ENCODE peak calls at places on chromosomes 11 and 22, in ten cellular contexts. F is mucosa of descending colon; U is AG10803; K is testis; I is psoas muscle; B is colonic mucosa; Q is Peyer's patch; X is progenitor cell of endocrine pancreas; Y is B cell; M is CD8-positive, alpha-beta T cell. R is an unnamed sample.

GRCh38 chr11:121298770-121299169 is 6.2 kb downstream of the SC5D start:
- DNase-seq in F (no peak), U (no peak), K (no peak), I (no peak), B (no peak), Q (no peak), X (no peak), Y (no peak), M (no peak), R (no peak)

GRCh38 chr11:46520971-46521745 is 72.7 kb downstream of the AMBRA1 start:
- DNase-seq in F (no peak), U (peak), K (no peak), I (no peak), B (no peak), Q (no peak), X (no peak), Y (no peak), M (no peak), R (no peak)

GRCh38 chr22:16933924-16934282 is 74.1 kb downstream of the GAB4 start:
- DNase-seq in F (no peak), U (no peak), K (no peak), I (no peak), B (no peak), Q (no peak), X (no peak), Y (no peak), M (no peak), R (no peak)

GRCh38 chr11:3043315-3043871 is 13.8 kb downstream of the CARS1 start:
- DNase-seq in F (no peak), U (peak), K (no peak), I (peak), B (no peak), Q (no peak), X (no peak), Y (no peak), M (no peak), R (no peak)

GRCh38 chr11:11946180-11946579 is 62.2 kb downstream of the DKK3 start:
- DNase-seq in F (no peak), U (peak), K (no peak), I (no peak), B (no peak), Q (no peak), X (no peak), Y (no peak), M (no peak), R (no peak)

GRCh38 chr11:75261902-75262361 is 21.4 kb downstream of the TPBGL start:
- DNase-seq in F (no peak), U (no peak), K (no peak), I (no peak), B (no peak), Q (no peak), X (no peak), Y (no peak), M (no peak), R (no peak)

GRCh38 chr22:29431986-29432385 is 6.4 kb upstream of the RFPL1 start:
- DNase-seq in F (no peak), U (no peak), K (no peak), I (no peak), B (no peak), Q (no peak), X (no peak), Y (no peak), M (no peak), R (no peak)

GRCh38 chr11:64744544-64745218 is 739 bp upstream of the RASGRP2 start:
- DNase-seq in F (no peak), U (no peak), K (no peak), I (no peak), B (no peak), Q (no peak), X (no peak), Y (peak), M (peak), R (no peak)

GRCh38 chr22:35516723-35517122 is 23.9 kb upstream of the RASD2 start:
- DNase-seq in F (no peak), U (no peak), K (no peak), I (no peak), B (no peak), Q (no peak), X (no peak), Y (no peak), M (no peak), R (no peak)

GRCh38 chr22:35517769-35518530 is 22.7 kb upstream of the RASD2 start:
- DNase-seq in F (peak), U (no peak), K (no peak), I (no peak), B (peak), Q (no peak), X (no peak), Y (no peak), M (no peak), R (no peak)

GRCh38 chr22:35519306-35520000 is 21.2 kb upstream of the RASD2 start:
- DNase-seq in F (no peak), U (no peak), K (no peak), I (no peak), B (no peak), Q (no peak), X (no peak), Y (no peak), M (no peak), R (no peak)

GRCh38 chr22:35518781-35519180 is 21.9 kb upstream of the RASD2 start:
- DNase-seq in F (no peak), U (no peak), K (no peak), I (no peak), B (no peak), Q (no peak), X (no peak), Y (no peak), M (no peak), R (no peak)

DNA sequence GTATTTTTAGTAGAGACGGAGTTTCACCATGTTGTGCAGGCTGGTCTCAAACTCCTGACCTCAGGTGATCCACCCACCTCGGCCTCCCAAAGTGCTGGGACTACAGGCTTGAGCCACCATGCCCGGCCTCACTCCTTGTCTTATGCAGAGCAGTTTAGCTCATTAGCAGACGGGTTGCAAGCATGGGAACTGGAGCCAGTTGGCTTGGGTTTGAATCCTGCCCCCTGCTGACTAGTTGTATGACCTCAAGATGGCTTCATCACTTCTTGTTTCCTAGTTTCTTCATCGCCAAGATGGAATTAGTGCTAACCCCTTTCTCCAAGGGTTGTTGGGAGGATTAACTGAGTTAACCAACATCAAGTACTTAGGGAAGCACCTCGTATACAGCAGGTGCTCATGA is 23.4 kb upstream of the RASD2 start:
- DNase-seq in F (no peak), U (no peak), K (no peak), I (no peak), B (no peak), Q (no peak), X (no peak), Y (no peak), M (no peak), R (no peak)
- TF ChIP-seq CTCF in F (no peak), U (no peak), K (no peak), I (no peak), B (no peak), Q (no peak), X (no peak), Y (no peak), M (no peak), R (no peak)

DNA sequence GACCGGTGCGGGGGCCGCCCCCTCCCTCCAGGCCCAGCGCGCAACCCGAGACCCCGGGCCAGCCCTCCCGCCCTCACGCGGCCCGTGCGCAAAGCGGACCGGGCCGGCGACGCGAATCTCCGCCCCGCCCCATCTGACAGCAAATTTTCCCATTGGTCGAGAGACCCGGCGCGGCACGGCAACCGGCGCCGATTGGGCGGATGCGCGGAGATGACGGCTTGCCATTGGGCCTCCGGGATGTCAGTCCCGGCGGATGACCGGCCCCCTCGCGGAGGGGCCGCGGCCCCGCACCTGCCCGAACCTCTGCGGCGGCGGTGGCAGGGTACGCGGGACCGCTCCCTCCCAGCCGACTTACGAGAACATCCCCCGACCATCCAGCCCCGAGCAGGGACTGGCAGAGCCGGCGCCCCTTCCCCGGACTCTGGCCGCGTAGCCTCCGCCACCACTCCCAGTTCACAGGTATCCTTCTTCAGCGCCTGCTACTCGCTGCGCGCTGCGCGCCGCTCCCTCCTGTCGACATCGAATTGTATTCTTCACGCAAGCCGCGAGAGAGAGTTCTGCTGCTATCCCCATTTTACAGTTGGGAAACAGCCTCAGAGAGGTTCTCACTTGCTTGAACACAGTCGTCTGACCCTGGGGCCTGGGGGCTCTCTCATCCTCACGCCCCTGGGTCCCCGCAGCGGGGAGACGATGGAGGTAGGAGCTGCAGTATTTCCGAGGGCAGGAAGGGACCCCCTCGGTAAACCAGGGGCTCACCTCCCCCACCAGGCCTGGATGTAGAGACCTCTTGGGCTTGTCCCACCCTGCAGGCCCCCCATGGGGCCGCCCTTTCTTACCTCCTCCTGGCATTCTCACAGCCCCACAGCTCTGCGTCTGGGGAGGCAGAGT is at the start of gene ARVCF:
- DNase-seq in F (peak), U (peak), K (peak), I (peak), B (peak), Q (peak), X (peak), Y (peak), M (peak), R (peak)
- TF ChIP-seq CTCF in F (no peak), U (no peak), K (peak), I (peak), B (no peak), Q (peak), X (peak), Y (peak), M (no peak), R (no peak)

GRCh38 chr11:104997288-104997687 is 25.7 kb downstream of the CASP5 start:
- DNase-seq in F (no peak), U (peak), K (no peak), I (no peak), B (no peak), Q (no peak), X (no peak), Y (no peak), M (no peak), R (no peak)
- TF ChIP-seq CTCF in F (no peak), U (peak), K (no peak), I (no peak), B (no peak), Q (peak), X (no peak), Y (no peak), M (no peak), R (no peak)

DNA sequence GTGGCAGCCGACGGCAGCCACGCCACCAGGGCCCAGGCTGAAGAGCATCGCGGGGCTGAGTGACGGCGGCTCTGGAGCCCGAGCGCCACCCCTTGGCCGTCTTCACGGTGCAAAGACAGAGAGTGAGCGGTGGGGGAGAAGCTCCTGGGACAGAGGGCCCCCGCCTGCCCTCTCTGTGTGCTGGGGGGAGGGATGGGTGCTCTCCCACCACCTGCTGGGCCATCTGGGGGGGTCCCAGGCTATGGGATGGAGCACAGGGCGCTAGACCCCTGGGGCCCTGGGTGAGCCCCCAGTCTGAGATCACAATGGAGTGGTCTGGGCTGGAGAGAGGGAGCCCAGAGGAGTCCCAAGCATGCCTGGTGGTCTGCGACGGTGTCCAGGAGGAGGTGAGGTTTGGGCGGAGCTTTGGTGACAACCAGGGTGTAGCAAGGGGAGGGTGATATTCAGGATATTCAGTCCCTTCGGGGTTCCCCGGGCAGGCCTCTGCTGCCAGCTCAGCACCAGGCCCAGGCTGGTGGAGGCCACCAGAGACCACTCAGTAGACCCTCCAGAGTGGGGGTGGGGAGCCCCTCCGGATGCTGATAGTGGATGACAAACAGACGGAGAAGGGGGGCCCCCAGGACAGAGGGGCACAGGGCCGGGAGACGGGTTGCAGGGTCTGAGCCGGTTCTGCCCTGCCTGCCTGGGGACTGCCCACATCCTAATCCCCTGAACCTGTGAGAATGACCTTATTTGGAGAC is 78.1 kb upstream of the PRR5 start:
- DNase-seq in F (no peak), U (peak), K (peak), I (no peak), B (no peak), Q (no peak), X (no peak), Y (no peak), M (no peak), R (no peak)
- TF ChIP-seq CTCF in F (no peak), U (peak), K (peak), I (no peak), B (no peak), Q (peak), X (peak), Y (no peak), M (no peak), R (no peak)

DNA sequence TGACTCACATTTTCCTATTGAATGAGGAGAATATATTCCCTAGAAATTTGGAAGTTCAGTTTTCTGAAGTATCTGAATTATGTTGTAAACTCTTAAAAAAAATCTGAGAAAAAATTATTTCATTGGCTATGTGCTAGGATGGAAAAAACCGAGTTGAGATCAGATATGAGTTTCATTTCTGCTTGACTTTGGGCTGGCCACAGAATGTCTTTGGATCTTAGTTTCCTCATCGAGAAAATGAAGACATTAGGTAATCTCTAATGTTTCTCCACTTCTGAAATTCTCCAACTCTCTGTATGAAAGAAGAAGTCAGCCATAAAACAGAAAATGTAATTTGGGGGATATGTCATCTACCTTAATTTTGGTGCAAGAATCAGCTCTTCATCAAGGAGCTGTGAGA is 28.8 kb downstream of the SLN start:
- DNase-seq in F (no peak), U (no peak), K (no peak), I (no peak), B (no peak), Q (no peak), X (no peak), Y (no peak), M (no peak), R (no peak)
- TF ChIP-seq CTCF in F (no peak), U (no peak), K (no peak), I (no peak), B (no peak), Q (no peak), X (no peak), Y (no peak), M (no peak), R (no peak)

DNA sequence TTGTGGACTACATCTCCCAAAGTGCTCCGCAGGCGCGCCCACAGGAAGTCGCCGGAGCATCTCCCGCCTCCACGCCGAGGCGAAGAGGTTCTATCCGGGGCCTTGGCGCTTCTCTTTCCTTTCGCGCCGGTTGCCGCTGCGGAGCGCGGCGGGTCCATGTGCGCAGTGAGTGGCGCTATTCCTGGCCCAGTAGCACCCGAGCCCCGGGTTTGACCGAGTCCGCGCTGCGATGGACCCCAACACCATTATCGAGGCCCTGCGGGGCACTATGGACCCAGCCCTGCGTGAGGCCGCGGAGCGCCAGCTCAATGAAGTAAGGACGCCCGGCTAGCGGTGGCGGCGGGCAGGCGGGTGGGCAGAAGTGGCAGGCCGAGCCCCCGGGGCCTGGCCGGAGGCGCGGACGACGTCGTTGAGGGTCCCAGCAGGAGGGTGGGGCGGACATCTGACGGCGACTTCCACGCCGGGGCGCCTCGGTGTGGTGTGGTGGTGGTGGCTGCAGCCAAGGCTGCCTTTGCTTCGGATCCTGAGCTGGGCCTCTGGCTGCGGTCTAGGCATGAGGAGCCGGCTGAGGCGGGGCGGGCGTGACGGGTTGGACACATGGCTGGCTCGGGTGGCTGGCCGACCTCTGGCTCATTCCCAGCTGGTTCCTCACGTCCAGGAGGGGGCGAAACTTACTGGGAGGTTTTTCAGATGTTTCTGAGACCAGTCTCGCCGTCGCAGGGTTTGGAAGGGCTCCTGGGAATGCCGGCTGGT is at the start of gene IPO7:
- DNase-seq in F (peak), U (peak), K (peak), I (peak), B (peak), Q (peak), X (peak), Y (peak), M (peak), R (peak)
- TF ChIP-seq CTCF in F (peak), U (peak), K (no peak), I (peak), B (no peak), Q (no peak), X (peak), Y (no peak), M (no peak), R (no peak)

R was measured in natural killer cell.